ENCODE peak calls at places on chromosomes 1 and 21, in four cellular contexts. E is SHP77, D is NCI-H1105, F is T-helper 1 cell. B is an unnamed sample.
A peak's percentile ranks its signal among the peaks of the same experiment; 100 is the strongest.

GRCh38 chr1:146012703-146013565 is 8.6 kb downstream of the HJV start:
- DNase-seq in D (peak; percentile 55), F (peak; percentile 30), E (peak; percentile 86), B (peak; percentile 84)

GRCh38 chr1:202058001-202058908 is 47.9 kb downstream of the ELF3 start:
- DNase-seq in F (no peak), D (no peak), E (no peak), B (peak; percentile 29)

GRCh38 chr1:212967767-212968166 is 17.4 kb downstream of the VASH2 start:
- DNase-seq in F (no peak), E (peak; percentile 17), D (no peak), B (no peak)

GRCh38 chr1:115748396-115749130 is 20.0 kb downstream of the CASQ2 start:
- DNase-seq in E (no peak), D (no peak), F (no peak), B (no peak)

GRCh38 chr1:30809514-30810263 is 52.1 kb upstream of the LAPTM5 start:
- DNase-seq in F (no peak), D (no peak), E (no peak), B (peak; percentile 52)

GRCh38 chr1:19071674-19072281 is 115.3 kb upstream of the IFFO2 start:
- DNase-seq in D (no peak), F (no peak), E (no peak), B (no peak)

GRCh38 chr1:205273551-205273982 is 45.8 kb downstream of the TMCC2 start:
- DNase-seq in F (peak; percentile 72), D (peak; percentile 88), E (peak; percentile 93), B (peak; percentile 69)

GRCh38 chr21:45309541-45310381 is 22.1 kb upstream of the POFUT2 start:
- DNase-seq in E (no peak), F (no peak), D (no peak), B (peak; percentile 83)

GRCh38 chr1:196115641-196116040 is 492.6 kb downstream of the KCNT2 start:
- DNase-seq in D (no peak), F (no peak), E (no peak), B (no peak)

GRCh38 chr1:198258491-198258890 is 101.7 kb downstream of the NEK7 start:
- DNase-seq in F (no peak), E (no peak), D (no peak), B (no peak)

GRCh38 chr1:960371-961131 is at the start of gene KLHL17:
- DNase-seq in F (peak; percentile 71), D (no peak), E (peak; percentile 77), B (peak; percentile 43)

GRCh38 chr1:226632922-226633351 is 84.4 kb downstream of the STUM start:
- DNase-seq in F (no peak), E (no peak), D (no peak), B (no peak)

GRCh38 chr1:228005511-228006033 is 1.2 kb upstream of the WNT3A start:
- DNase-seq in E (no peak), F (no peak), D (no peak), B (no peak)

GRCh38 chr1:69513621-69514020 is 54.1 kb upstream of the LRRC7 start:
- DNase-seq in E (no peak), D (no peak), F (no peak), B (no peak)

GRCh38 chr1:42941640-42942330 is 16.9 kb downstream of the SLC2A1 start:
- DNase-seq in E (peak; percentile 47), D (peak; percentile 32), F (no peak), B (peak; percentile 79)

GRCh38 chr1:152107289-152107983 is 7.8 kb downstream of the TCHH start:
- DNase-seq in F (no peak), D (no peak), E (no peak), B (no peak)

GRCh38 chr1:201461783-201462441 is 7.1 kb downstream of the PHLDA3 start:
- DNase-seq in E (no peak), D (no peak), F (no peak), B (peak; percentile 61)

GRCh38 chr1:87084247-87084836 is 169.9 kb downstream of the HS2ST1 start:
- DNase-seq in F (no peak), D (peak; percentile 44), E (peak; percentile 3), B (peak; percentile 41)

GRCh38 chr1:151006331-151007052 is at the start of gene MINDY1:
- DNase-seq in D (peak; percentile 63), F (peak; percentile 9), E (peak; percentile 97), B (peak; percentile 88)

GRCh38 chr1:6424619-6425593 is at the start of gene ESPN:
- DNase-seq in D (no peak), F (no peak), E (no peak), B (no peak)

GRCh38 chr21:29114765-29115164 is 15.7 kb upstream of the MAP3K7CL start:
- DNase-seq in E (no peak), F (no peak), D (no peak), B (no peak)

GRCh38 chr1:67347688-67348472 is 40.2 kb downstream of the IL12RB2 start:
- DNase-seq in F (no peak), E (peak; percentile 62), D (peak; percentile 70), B (peak; percentile 57)

GRCh38 chr1:71462247-71462646 is 381.4 kb upstream of the ZRANB2 start:
- DNase-seq in D (no peak), E (no peak), F (no peak), B (no peak)

GRCh38 chr1:1629430-1630190 is 2.4 kb upstream of the MMP23B start:
- DNase-seq in D (no peak), F (peak; percentile 75), E (no peak), B (no peak)

GRCh38 chr1:216560527-216560926 is 137.3 kb upstream of the USH2A start:
- DNase-seq in F (no peak), D (no peak), E (no peak), B (no peak)

GRCh38 chr1:236063919-236064673 is 794 bp downstream of the NID1 start:
- DNase-seq in D (no peak), E (no peak), F (no peak), B (peak; percentile 67)

GRCh38 chr1:212941452-212941851 is 8.9 kb upstream of the VASH2 start:
- DNase-seq in E (no peak), D (no peak), F (no peak), B (no peak)

GRCh38 chr21:31284797-31285397 is 59.2 kb downstream of the TIAM1 start:
- DNase-seq in F (no peak), E (no peak), D (no peak), B (no peak)

GRCh38 chr1:85047472-85048295 is 616 bp downstream of the MCOLN3 start:
- DNase-seq in D (peak; percentile 27), E (no peak), F (no peak), B (no peak)

GRCh38 chr1:20683614-20684013 is 22.4 kb upstream of the DDOST start:
- DNase-seq in D (no peak), F (no peak), E (no peak), B (no peak)

GRCh38 chr1:62424412-62424811 is 12.4 kb upstream of the USP1 start:
- DNase-seq in D (no peak), E (no peak), F (no peak), B (no peak)

GRCh38 chr1:20507564-20508410 is at the start of gene MUL1:
- DNase-seq in E (peak; percentile 94), F (peak; percentile 85), D (peak; percentile 84), B (peak; percentile 88)

GRCh38 chr1:18531503-18531845 is 50.7 kb downstream of the KLHDC7A start:
- DNase-seq in F (no peak), E (no peak), D (no peak), B (no peak)

GRCh38 chr21:38831526-38832467 is 26.1 kb downstream of the ETS2 start:
- DNase-seq in D (no peak), E (no peak), F (no peak), B (peak; percentile 18)

GRCh38 chr1:208089971-208090755 is 154.0 kb downstream of the PLXNA2 start:
- DNase-seq in E (no peak), F (no peak), D (no peak), B (no peak)

B was measured in endothelial cell of umbilical vein.